ENCODE peak calls at places on chromosomes 7 and 10, in six cellular contexts. D, O, N, J, K and L are unnamed samples.

GRCh38 chr7:150323682-150324365 is 479 bp upstream of the ACTR3C start:
- DNase-seq in J (no peak), D (no peak), N (no peak), O (no peak), K (no peak), L (no peak)

GRCh38 chr7:130794619-130794922 is 60.6 kb upstream of the KLF14 start:
- DNase-seq in K (no peak), D (no peak), J (no peak), O (no peak), N (no peak), L (no peak)

GRCh38 chr10:13053794-13054462 is 46.0 kb upstream of the OPTN start:
- DNase-seq in J (no peak), O (no peak), K (no peak), D (no peak), N (no peak), L (no peak)

GRCh38 chr7:144629011-144629410 is 206.8 kb downstream of the TPK1 start:
- DNase-seq in O (no peak), J (no peak), N (no peak), D (no peak), K (no peak), L (no peak)

GRCh38 chr10:85527610-85528317 is 838.8 kb downstream of the GRID1 start:
- DNase-seq in J (no peak), K (no peak), O (no peak), N (no peak), D (peak; percentile 80), L (no peak)

GRCh38 chr10:75261813-75262725 is 26.3 kb upstream of the COMTD1 start:
- DNase-seq in J (peak; percentile 28), K (no peak), O (no peak), N (peak; percentile 60), D (no peak), L (peak; percentile 34)

GRCh38 chr7:142301923-142302550 is 44.2 kb upstream of the PRSS58 start:
- DNase-seq in N (no peak), O (no peak), J (no peak), D (no peak), K (no peak), L (no peak)

GRCh38 chr10:131214521-131215244 is 96.8 kb downstream of the TCERG1L start:
- DNase-seq in D (no peak), N (no peak), J (no peak), K (no peak), O (peak; percentile 35), L (no peak)

GRCh38 chr7:34361663-34362250 is 296.3 kb upstream of the NPSR1 start:
- DNase-seq in K (no peak), N (no peak), O (no peak), D (no peak), J (no peak), L (no peak)

GRCh38 chr10:95305606-95306385 is 15.0 kb upstream of the PDLIM1 start:
- DNase-seq in D (no peak), N (no peak), O (no peak), K (no peak), J (no peak), L (no peak)

GRCh38 chr10:97059006-97059871 is 126.5 kb downstream of the SLIT1 start:
- DNase-seq in N (no peak), J (no peak), O (no peak), D (no peak), K (no peak), L (no peak)

GRCh38 chr10:79100761-79101160 is 32.0 kb downstream of the ZMIZ1 start:
- DNase-seq in D (no peak), K (no peak), J (no peak), N (no peak), O (no peak), L (no peak)

GRCh38 chr7:128738570-128739047 is 550 bp upstream of the CALU start:
- DNase-seq in J (no peak), K (no peak), O (peak; percentile 66), N (no peak), D (no peak), L (no peak)

GRCh38 chr7:94274828-94275227 is 119.9 kb upstream of the COL1A2 start:
- DNase-seq in N (no peak), D (no peak), J (no peak), O (no peak), K (no peak), L (no peak)

GRCh38 chr10:52955337-52955736 is 182.8 kb upstream of the MBL2 start:
- DNase-seq in K (no peak), D (no peak), O (no peak), J (no peak), N (no peak), L (no peak)

GRCh38 chr7:31776616-31777015 is 89.6 kb downstream of the PPP1R17 start:
- DNase-seq in N (no peak), K (no peak), J (peak; percentile 57), D (peak; percentile 60), O (no peak), L (no peak)

GRCh38 chr10:116763440-116763839 is 21.1 kb upstream of the HSPA12A start:
- DNase-seq in K (no peak), O (peak; percentile 33), J (no peak), N (no peak), D (no peak), L (no peak)

GRCh38 chr10:116767235-116767634 is 24.9 kb upstream of the HSPA12A start:
- DNase-seq in J (peak; percentile 24), O (peak; percentile 58), D (no peak), K (no peak), N (no peak), L (no peak)

GRCh38 chr10:116766241-116767198 is 24.2 kb upstream of the HSPA12A start:
- DNase-seq in N (no peak), O (peak; percentile 43), K (no peak), D (no peak), J (no peak), L (no peak)

GRCh38 chr10:116764979-116765378 is 22.6 kb upstream of the HSPA12A start:
- DNase-seq in N (no peak), K (no peak), O (no peak), D (no peak), J (no peak), L (no peak)

DNA sequence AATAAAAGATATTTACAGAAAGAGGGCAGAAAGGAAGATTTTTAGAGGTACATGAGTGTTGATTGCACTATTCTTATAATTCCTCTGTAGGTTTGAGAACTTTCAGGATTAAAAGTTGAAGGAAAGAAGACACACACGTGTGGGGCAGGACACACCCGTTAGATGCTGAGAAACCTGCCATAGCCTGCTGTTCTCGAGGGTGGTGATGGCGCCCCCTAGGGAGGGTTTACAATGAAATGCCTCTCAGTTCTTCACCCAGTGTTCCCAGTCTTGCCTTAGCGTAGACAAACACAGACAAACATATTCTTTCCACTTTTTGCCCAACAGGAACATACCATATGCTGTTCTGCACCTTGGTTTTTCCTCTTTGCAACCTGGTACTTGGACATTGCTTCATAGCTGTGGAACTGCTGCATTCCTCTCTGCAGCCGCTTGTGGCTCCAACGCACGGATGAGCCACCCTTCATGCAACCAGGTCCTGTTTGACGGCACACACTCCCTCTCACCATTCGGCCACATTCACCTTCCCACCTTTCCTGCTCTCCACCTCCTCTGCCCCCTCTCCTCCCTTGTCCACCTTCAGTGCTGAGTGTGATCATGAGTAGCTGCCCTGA is 23.3 kb upstream of the HSPA12A start:
- DNase-seq in D (no peak), J (no peak), K (no peak), N (no peak), O (peak; percentile 51), L (no peak)
- TF ChIP-seq CTCF in D (peak; percentile 40), J (peak; percentile 20), K (no peak), N (peak; percentile 46), O (no peak), L (peak; percentile 51)

GRCh38 chr10:133269367-133269766 is 7.3 kb downstream of the ADAM8 start:
- DNase-seq in D (no peak), J (no peak), K (no peak), O (no peak), N (no peak), L (no peak)

GRCh38 chr10:133266056-133266795 is 10.4 kb downstream of the ADAM8 start:
- DNase-seq in D (no peak), N (no peak), J (no peak), K (no peak), O (no peak), L (no peak)

GRCh38 chr10:133267293-133267692 is 9.4 kb downstream of the ADAM8 start:
- DNase-seq in O (no peak), J (no peak), N (no peak), D (no peak), K (no peak), L (no peak)

GRCh38 chr10:133268532-133268931 is 8.1 kb downstream of the ADAM8 start:
- DNase-seq in K (no peak), J (no peak), D (no peak), N (no peak), O (no peak), L (no peak)

GRCh38 chr10:133267829-133268228 is 8.8 kb downstream of the ADAM8 start:
- DNase-seq in N (no peak), K (no peak), O (no peak), D (no peak), J (no peak), L (no peak)
- TF ChIP-seq CTCF in N (no peak), K (no peak), O (no peak), D (no peak), J (no peak), L (no peak)

GRCh38 chr10:114276671-114277070 is 37.6 kb downstream of the VWA2 start:
- DNase-seq in D (no peak), J (no peak), N (no peak), K (no peak), O (peak; percentile 41), L (no peak)

GRCh38 chr10:114273910-114274309 is 34.9 kb downstream of the VWA2 start:
- DNase-seq in J (no peak), K (no peak), O (peak; percentile 26), D (no peak), N (no peak), L (no peak)

GRCh38 chr10:114278140-114278883 is 39.3 kb downstream of the VWA2 start:
- DNase-seq in N (no peak), J (no peak), O (peak; percentile 59), K (no peak), D (no peak), L (no peak)

GRCh38 chr10:114274616-114275453 is 35.8 kb downstream of the VWA2 start:
- DNase-seq in N (no peak), O (peak; percentile 42), K (no peak), J (no peak), D (no peak), L (no peak)

GRCh38 chr10:114276066-114276465 is 37.0 kb downstream of the VWA2 start:
- DNase-seq in O (peak; percentile 44), D (no peak), N (no peak), J (no peak), K (no peak), L (no peak)
- TF ChIP-seq CTCF in O (no peak), D (no peak), N (no peak), J (no peak), K (no peak), L (no peak)

GRCh38 chr10:86699125-86699524 is 30.8 kb downstream of the LDB3 start:
- DNase-seq in O (peak; percentile 36), K (no peak), N (no peak), D (no peak), J (no peak), L (no peak)

GRCh38 chr10:86699991-86700840 is 31.9 kb downstream of the LDB3 start:
- DNase-seq in D (no peak), O (no peak), N (peak; percentile 27), K (no peak), J (no peak), L (peak; percentile 61)

GRCh38 chr10:86699541-86699940 is 31.2 kb downstream of the LDB3 start:
- DNase-seq in D (no peak), N (no peak), J (no peak), K (no peak), O (no peak), L (peak; percentile 55)

GRCh38 chr10:86700851-86701617 is 32.7 kb downstream of the LDB3 start:
- DNase-seq in N (peak; percentile 25), O (no peak), K (no peak), D (no peak), J (no peak), L (peak; percentile 63)

GRCh38 chr10:86698207-86698940 is 30.1 kb downstream of the LDB3 start:
- DNase-seq in N (no peak), K (no peak), J (no peak), O (no peak), D (no peak), L (peak; percentile 59)
- TF ChIP-seq CTCF in N (no peak), K (no peak), J (peak; percentile 7), O (no peak), D (peak; percentile 12), L (no peak)